ENCODE peak calls at places on chromosome 1, in seven cellular contexts. U is mesendoderm; R is uterus; W is CD4-positive, alpha-beta memory T cell; G is pancreas; Z is CD8-positive, alpha-beta memory T cell; A is CD4-positive, CD25-positive, alpha-beta regulatory T cell. F is an unnamed sample.

GRCh38 chr1:74180490-74180889 is 17.5 kb downstream of the LRRIQ3 start:
- DNase-seq in U (no peak), W (no peak), R (no peak), A (no peak), Z (no peak), G (no peak), F (no peak)

GRCh38 chr1:208967334-208967733 is 616.2 kb upstream of the CAMK1G start:
- DNase-seq in G (no peak), W (no peak), R (no peak), Z (no peak), U (no peak), A (no peak), F (no peak)

GRCh38 chr1:168235548-168235885 is 9.7 kb downstream of the SFT2D2 start:
- DNase-seq in R (no peak), Z (no peak), U (no peak), W (no peak), G (no peak), A (no peak), F (no peak)

GRCh38 chr1:115430717-115431116 is 92.7 kb upstream of the NGF start:
- DNase-seq in A (no peak), R (no peak), G (no peak), W (no peak), Z (no peak), U (peak; percentile 75), F (no peak)

GRCh38 chr1:46556822-46557221 is 5.4 kb upstream of the KNCN start:
- DNase-seq in R (no peak), W (no peak), Z (no peak), G (no peak), U (no peak), A (no peak), F (no peak)

GRCh38 chr1:151534662-151535278 is 5.3 kb upstream of the TUFT1 start:
- DNase-seq in G (peak; percentile 85), R (peak; percentile 70), U (peak; percentile 78), W (peak; percentile 69), A (peak; percentile 75), Z (peak; percentile 59), F (no peak)

GRCh38 chr1:185314416-185314815 is 2.6 kb downstream of the IVNS1ABP start:
- DNase-seq in Z (no peak), U (peak; percentile 47), A (no peak), R (no peak), G (no peak), W (no peak), F (no peak)

GRCh38 chr1:145960468-145961108 is 2.8 kb upstream of the LIX1L start:
- DNase-seq in W (peak; percentile 37), U (peak; percentile 91), G (peak; percentile 91), Z (peak; percentile 59), R (peak; percentile 88), A (peak; percentile 53), F (peak; percentile 33)

GRCh38 chr1:5724847-5725246 is 267.4 kb downstream of the NPHP4 start:
- DNase-seq in W (no peak), R (no peak), U (no peak), A (no peak), Z (no peak), G (no peak), F (no peak)
- H3K27me3 ChIP-seq in W (no peaks in the 10 kb centered on the region), R (no peaks in the 10 kb centered on the region), U (no peaks in the 10 kb centered on the region), A (no peaks in the 10 kb centered on the region), Z (peaks cover 4% of the 10 kb centered on the region), G (no peaks in the 10 kb centered on the region), F (no peaks in the 10 kb centered on the region)

DNA sequence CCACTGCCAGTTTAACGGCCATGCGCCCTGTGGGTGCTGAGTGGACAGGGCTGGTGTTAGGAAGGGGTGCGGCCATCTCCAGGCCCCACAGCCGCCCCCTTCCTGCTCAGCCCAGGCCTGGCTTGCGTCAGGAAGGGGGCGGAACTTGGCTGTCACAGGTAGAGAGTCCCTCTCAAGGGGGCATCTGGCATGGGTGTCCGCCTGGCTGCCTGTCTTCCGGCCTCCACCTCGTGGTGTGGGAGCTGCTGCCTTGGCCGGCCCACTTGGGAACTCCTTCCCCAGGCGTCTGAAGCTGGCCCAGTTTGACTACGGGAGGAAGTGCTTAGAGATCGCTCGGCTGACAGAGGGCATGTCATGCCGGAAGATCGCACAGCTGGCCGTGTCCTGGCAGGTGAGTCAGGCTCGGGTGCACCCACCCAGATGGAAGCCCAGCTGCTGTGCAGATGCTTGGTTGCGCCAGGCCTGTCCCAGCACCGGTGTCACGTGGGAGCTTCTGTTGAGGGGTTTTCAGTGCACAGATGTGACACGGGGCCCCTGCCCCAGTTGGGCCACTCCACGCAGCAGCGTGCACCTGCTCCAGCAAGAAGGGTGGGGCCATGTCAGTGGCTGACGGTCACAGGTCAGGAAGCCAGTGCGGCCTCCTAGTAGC is 9.1 kb upstream of the ATAD3B start:
- DNase-seq in A (peak; percentile 48), U (peak; percentile 16), Z (no peak), G (peak; percentile 85), W (no peak), R (no peak), F (no peak)
- H3K27me3 ChIP-seq in A (no peaks in the 10 kb centered on the region), U (no peaks in the 10 kb centered on the region), Z (no peaks in the 10 kb centered on the region), G (no peaks in the 10 kb centered on the region), W (no peaks in the 10 kb centered on the region), R (no peaks in the 10 kb centered on the region), F (no peaks in the 10 kb centered on the region)

GRCh38 chr1:207619833-207620572 is 24.9 kb upstream of the CR1L start:
- DNase-seq in U (peak; percentile 72), A (peak; percentile 49), Z (no peak), G (no peak), W (peak; percentile 43), R (no peak), F (no peak)
- H3K27me3 ChIP-seq in U (no peaks in the 10 kb centered on the region), A (peaks cover 5% of the 10 kb centered on the region), Z (no peaks in the 10 kb centered on the region), G (no peaks in the 10 kb centered on the region), W (no peaks in the 10 kb centered on the region), R (no peaks in the 10 kb centered on the region), F (no peaks in the 10 kb centered on the region)

GRCh38 chr1:207289756-207290155 is 31.7 kb upstream of the CD55 start:
- DNase-seq in Z (no peak), W (no peak), U (no peak), R (no peak), A (no peak), G (no peak), F (no peak)
- H3K27me3 ChIP-seq in Z (no peaks in the 10 kb centered on the region), W (no peaks in the 10 kb centered on the region), U (no peaks in the 10 kb centered on the region), R (no peaks in the 10 kb centered on the region), A (peaks cover 8% of the 10 kb centered on the region), G (no peaks in the 10 kb centered on the region), F (no peaks in the 10 kb centered on the region)

DNA sequence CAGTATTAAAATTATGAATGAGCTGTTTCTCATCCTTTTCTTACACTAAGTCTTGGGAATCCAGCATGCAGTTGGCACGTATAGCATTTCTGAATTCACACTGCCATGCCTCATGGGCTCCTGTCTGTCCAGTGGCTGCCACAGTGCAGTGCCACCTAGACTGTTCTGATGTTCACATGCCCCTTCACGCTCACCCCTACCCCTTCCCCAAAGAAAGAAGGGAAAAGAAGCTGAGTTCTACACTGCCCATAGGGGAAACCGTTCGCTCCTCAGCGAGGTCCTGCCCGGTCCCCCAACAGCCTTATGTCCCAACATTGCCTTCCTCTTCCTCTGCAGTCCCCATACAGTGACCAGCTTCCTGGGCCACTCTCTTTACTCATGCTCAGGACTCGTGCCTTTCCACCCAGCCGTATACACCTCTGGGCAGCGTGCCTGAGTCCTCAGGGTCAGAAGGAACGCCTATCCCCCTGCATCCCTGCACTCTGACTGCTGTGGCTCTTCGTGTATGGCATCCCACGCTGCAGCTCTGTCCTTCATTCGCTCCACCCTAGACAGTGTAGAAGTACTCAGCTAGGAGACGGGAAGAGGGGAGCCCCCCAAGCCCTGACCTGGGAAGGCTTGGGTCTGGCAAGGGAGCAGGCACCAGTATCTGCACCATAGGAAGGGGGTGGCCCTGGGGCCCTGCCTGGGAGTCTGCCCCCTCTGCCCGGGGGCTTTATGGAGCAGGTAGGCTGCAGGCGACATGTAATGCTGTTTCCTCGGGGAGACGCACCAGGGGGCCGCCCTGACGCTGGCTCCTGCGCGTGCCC is 24.1 kb upstream of the ARF1 start:
- DNase-seq in W (no peak), R (no peak), G (no peak), Z (no peak), U (no peak), A (no peak), F (no peak)
- H3K27me3 ChIP-seq in W (peaks cover 16% of the 10 kb centered on the region), R (peaks cover 18% of the 10 kb centered on the region), G (no peaks in the 10 kb centered on the region), Z (peaks cover 38% of the 10 kb centered on the region), U (peaks cover 3% of the 10 kb centered on the region), A (peaks cover 10% of the 10 kb centered on the region), F (peaks cover 25% of the 10 kb centered on the region)

GRCh38 chr1:177164380-177165068 is at the start of gene ASTN1:
- DNase-seq in G (peak; percentile 50), R (no peak), U (peak; percentile 54), W (no peak), Z (no peak), A (no peak), F (no peak)
- H3K27me3 ChIP-seq in G (peaks cover 25% of the 10 kb centered on the region), R (no peaks in the 10 kb centered on the region), U (peaks cover 20% of the 10 kb centered on the region), W (peaks cover 4% of the 10 kb centered on the region), Z (no peaks in the 10 kb centered on the region), A (peaks cover 13% of the 10 kb centered on the region), F (no peaks in the 10 kb centered on the region)

GRCh38 chr1:20386682-20387081 is 96.0 kb downstream of the VWA5B1 start:
- DNase-seq in G (no peak), Z (no peak), U (no peak), R (no peak), A (no peak), W (no peak), F (no peak)
- H3K27me3 ChIP-seq in G (no peaks in the 10 kb centered on the region), Z (peaks cover 30% of the 10 kb centered on the region), U (no peaks in the 10 kb centered on the region), R (no peaks in the 10 kb centered on the region), A (peaks cover 18% of the 10 kb centered on the region), W (no peaks in the 10 kb centered on the region), F (peaks cover 4% of the 10 kb centered on the region)

GRCh38 chr1:110153407-110153950 is 3.2 kb downstream of the SLC6A17 start:
- DNase-seq in U (no peak), R (no peak), W (no peak), Z (no peak), A (no peak), G (no peak), F (no peak)
- H3K27me3 ChIP-seq in U (peaks cover 33% of the 10 kb centered on the region), R (no peaks in the 10 kb centered on the region), W (peaks cover 20% of the 10 kb centered on the region), Z (peaks cover 27% of the 10 kb centered on the region), A (peaks cover 34% of the 10 kb centered on the region), G (peaks cover 25% of the 10 kb centered on the region), F (no peaks in the 10 kb centered on the region)

F was measured in thoracic aorta.